ENCODE peak calls at places on chromosomes 6 and 20, in ten cellular contexts. P is left lobe of liver; I is MCF 10A; L is activated CD8-positive, alpha-beta memory T cell treated with anti-CD3 and anti-CD28 coated beads for 24 hours; E is Ammon's horn; N is skeletal muscle cell; A is epithelial cell of proximal tubule; J is adrenal gland; H is AG08395; K is effector CD4-positive, alpha-beta T cell. Q is an unnamed sample.

GRCh38 chr6:119633461-119633860 is 283.9 kb upstream of the MAN1A1 start:
- DNase-seq in P (no peak), I (no peak), L (no peak), E (no peak), N (no peak), A (no peak), J (no peak), H (no peak), K (no peak), Q (no peak)

GRCh38 chr6:168088161-168089106 is 9.4 kb upstream of the FRMD1 start:
- DNase-seq in P (no peak), I (no peak), L (no peak), E (peak), N (peak), A (peak), J (peak), H (peak), K (no peak), Q (no peak)

GRCh38 chr6:8110725-8111124 is 8.4 kb upstream of the EEF1E1 start:
- DNase-seq in P (no peak), I (no peak), L (no peak), E (no peak), N (no peak), A (no peak), J (no peak), H (no peak), K (no peak), Q (no peak)

GRCh38 chr6:3405679-3406078 is 51.2 kb downstream of the SLC22A23 start:
- DNase-seq in P (no peak), I (peak), L (no peak), E (no peak), N (peak), A (peak), J (no peak), H (peak), K (no peak), Q (no peak)

GRCh38 chr6:43716099-43716498 is 28.5 kb upstream of the MRPS18A start:
- DNase-seq in P (no peak), I (no peak), L (no peak), E (peak), N (no peak), A (no peak), J (no peak), H (no peak), K (no peak), Q (no peak)

GRCh38 chr6:1761472-1761871 is 151.8 kb downstream of the FOXC1 start:
- DNase-seq in P (no peak), I (no peak), L (no peak), E (no peak), N (no peak), A (no peak), J (no peak), H (no peak), K (no peak), Q (no peak)

GRCh38 chr6:38514399-38514798 is 125.3 kb downstream of the BTBD9 start:
- DNase-seq in P (no peak), I (no peak), L (no peak), E (no peak), N (no peak), A (no peak), J (no peak), H (no peak), K (no peak), Q (no peak)

GRCh38 chr6:141874930-141875602 is 257.7 kb upstream of the GJE1 start:
- DNase-seq in P (no peak), I (peak), L (no peak), E (no peak), N (peak), A (peak), J (no peak), H (peak), K (no peak), Q (no peak)

GRCh38 chr20:31990958-31991705 is 19.1 kb upstream of the CCM2L start:
- DNase-seq in P (no peak), I (no peak), L (no peak), E (peak), N (no peak), A (no peak), J (no peak), H (no peak), K (no peak), Q (no peak)

GRCh38 chr20:22248052-22248667 is 336.2 kb downstream of the FOXA2 start:
- DNase-seq in P (no peak), I (peak), L (no peak), E (no peak), N (no peak), A (no peak), J (peak), H (peak), K (no peak), Q (no peak)

GRCh38 chr6:105384004-105384403 is 18.9 kb downstream of the PREP start:
- DNase-seq in P (no peak), I (peak), L (no peak), E (no peak), N (no peak), A (no peak), J (no peak), H (no peak), K (no peak), Q (no peak)

GRCh38 chr20:53390780-53391179 is 202.9 kb downstream of the ZNF217 start:
- DNase-seq in P (no peak), I (no peak), L (no peak), E (no peak), N (no peak), A (no peak), J (no peak), H (no peak), K (no peak), Q (no peak)

GRCh38 chr6:28206527-28207243 is 18.4 kb upstream of the ZSCAN9 start:
- DNase-seq in P (no peak), I (no peak), L (no peak), E (no peak), N (no peak), A (no peak), J (no peak), H (peak), K (no peak), Q (no peak)

GRCh38 chr6:151118453-151119123 is 121.2 kb upstream of the AKAP12 start:
- DNase-seq in P (peak), I (no peak), L (no peak), E (no peak), N (no peak), A (no peak), J (no peak), H (no peak), K (no peak), Q (no peak)

GRCh38 chr6:35599761-35600658 is 87.3 kb upstream of the TULP1 start:
- DNase-seq in P (no peak), I (no peak), L (no peak), E (no peak), N (no peak), A (no peak), J (no peak), H (no peak), K (no peak), Q (no peak)

GRCh38 chr6:111852704-111853103 is 20.5 kb downstream of the FYN start:
- DNase-seq in P (no peak), I (peak), L (no peak), E (no peak), N (no peak), A (no peak), J (peak), H (peak), K (no peak), Q (no peak)

GRCh38 chr20:31720486-31721407 is 1.9 kb downstream of the BCL2L1 start:
- DNase-seq in P (peak), I (peak), L (peak), E (no peak), N (no peak), A (no peak), J (no peak), H (no peak), K (no peak), Q (peak)

GRCh38 chr6:158143700-158144099 is 24.4 kb downstream of the SERAC1 start:
- DNase-seq in P (no peak), I (peak), L (no peak), E (no peak), N (no peak), A (no peak), J (peak), H (peak), K (no peak), Q (no peak)

GRCh38 chr6:120230008-120230407 is 880.4 kb upstream of the MAN1A1 start:
- DNase-seq in P (no peak), I (peak), L (no peak), E (no peak), N (no peak), A (no peak), J (peak), H (no peak), K (no peak), Q (no peak)

GRCh38 chr6:44180886-44181285 is 22.3 kb downstream of the CAPN11 start:
- DNase-seq in P (no peak), I (no peak), L (no peak), E (no peak), N (no peak), A (no peak), J (no peak), H (no peak), K (no peak), Q (no peak)

GRCh38 chr6:37758647-37759046 is 60.9 kb upstream of the ZFAND3 start:
- DNase-seq in P (no peak), I (no peak), L (no peak), E (no peak), N (no peak), A (no peak), J (no peak), H (no peak), K (no peak), Q (no peak)

GRCh38 chr20:32368930-32369329 is 10.8 kb downstream of the ASXL1 start:
- DNase-seq in P (no peak), I (no peak), L (no peak), E (no peak), N (no peak), A (no peak), J (no peak), H (no peak), K (no peak), Q (no peak)

GRCh38 chr6:121666809-121667208 is 231.4 kb downstream of the GJA1 start:
- DNase-seq in P (no peak), I (peak), L (no peak), E (no peak), N (no peak), A (peak), J (peak), H (peak), K (no peak), Q (no peak)

GRCh38 chr20:50296450-50297375 is 106.1 kb downstream of the CEBPB start:
- DNase-seq in P (no peak), I (no peak), L (no peak), E (no peak), N (no peak), A (no peak), J (peak), H (peak), K (no peak), Q (no peak)

GRCh38 chr6:154466139-154466538 is 44.3 kb downstream of the CNKSR3 start:
- DNase-seq in P (no peak), I (peak), L (no peak), E (no peak), N (no peak), A (no peak), J (no peak), H (no peak), K (no peak), Q (no peak)

GRCh38 chr20:17223553-17223952 is 3.3 kb upstream of the PCSK2 start:
- DNase-seq in P (no peak), I (no peak), L (no peak), E (no peak), N (no peak), A (no peak), J (no peak), H (no peak), K (no peak), Q (no peak)

GRCh38 chr20:60055740-60056139 is 97.5 kb downstream of the CDH26 start:
- DNase-seq in P (peak), I (no peak), L (peak), E (peak), N (no peak), A (no peak), J (peak), H (no peak), K (peak), Q (peak)

GRCh38 chr6:41181566-41181965 is 18.6 kb upstream of the TREM2 start:
- DNase-seq in P (peak), I (no peak), L (no peak), E (no peak), N (no peak), A (no peak), J (no peak), H (no peak), K (no peak), Q (no peak)

GRCh38 chr20:63100926-63101699 is 94.3 kb upstream of the BHLHE23 start:
- DNase-seq in P (no peak), I (no peak), L (no peak), E (no peak), N (no peak), A (no peak), J (no peak), H (no peak), K (no peak), Q (no peak)

GRCh38 chr6:157537518-157537917 is 156.5 kb downstream of the ZDHHC14 start:
- DNase-seq in P (no peak), I (no peak), L (no peak), E (no peak), N (no peak), A (no peak), J (no peak), H (no peak), K (no peak), Q (no peak)

Q was measured in GM06990.